ENCODE peak calls at places on chromosomes 5 and 9, in four cellular contexts. X is HFF-Myc, Q is GM10248, M is kidney. B is an unnamed sample.
A peak's percentile ranks its signal among the peaks of the same experiment; 100 is the strongest.

GRCh38 chr5:1196562-1196961 is 4.8 kb upstream of the SLC6A19 start:
- DNase-seq in X (no peak), Q (no peak), M (no peak), B (no peak)

GRCh38 chr9:130940693-130941576 is 1.9 kb upstream of the FIBCD1 start:
- DNase-seq in X (no peak), Q (peak; percentile 86), M (peak; percentile 92), B (no peak)

GRCh38 chr9:131270171-131271015 is 5.9 kb downstream of the FAM78A start:
- DNase-seq in X (no peak), Q (peak; percentile 68), M (peak; percentile 45), B (no peak)

GRCh38 chr5:135832941-135833340 is 1.5 kb upstream of the SLC25A48 start:
- DNase-seq in X (no peak), Q (no peak), M (no peak), B (no peak)

GRCh38 chr5:9898319-9898718 is 268.2 kb upstream of the TAS2R1 start:
- DNase-seq in X (no peak), Q (no peak), M (no peak), B (peak; percentile 16)

GRCh38 chr9:81032831-81033230 is 656.5 kb downstream of the TLE1 start:
- DNase-seq in X (no peak), Q (no peak), M (no peak), B (no peak)

GRCh38 chr9:35661756-35662350 is 3.1 kb downstream of the ARHGEF39 start:
- DNase-seq in X (no peak), Q (no peak), M (no peak), B (no peak)

GRCh38 chr9:33623658-33624586 is 99.9 kb downstream of the ANKRD18B start:
- DNase-seq in X (peak; percentile 73), Q (peak; percentile 85), M (no peak), B (peak; percentile 32)

GRCh38 chr9:95497772-95498171 is 19.0 kb downstream of the PTCH1 start:
- DNase-seq in X (no peak), Q (no peak), M (no peak), B (peak; percentile 90)

GRCh38 chr5:144335561-144335960 is 164.9 kb downstream of the KCTD16 start:
- DNase-seq in X (no peak), Q (no peak), M (no peak), B (no peak)

GRCh38 chr9:10612649-10613398 is at the start of gene PTPRD:
- DNase-seq in X (no peak), Q (peak; percentile 47), M (peak; percentile 73), B (no peak)
- TF ChIP-seq CTCF in X (no peak), Q (no peak), M (peak; percentile 15), B (no peak)

DNA sequence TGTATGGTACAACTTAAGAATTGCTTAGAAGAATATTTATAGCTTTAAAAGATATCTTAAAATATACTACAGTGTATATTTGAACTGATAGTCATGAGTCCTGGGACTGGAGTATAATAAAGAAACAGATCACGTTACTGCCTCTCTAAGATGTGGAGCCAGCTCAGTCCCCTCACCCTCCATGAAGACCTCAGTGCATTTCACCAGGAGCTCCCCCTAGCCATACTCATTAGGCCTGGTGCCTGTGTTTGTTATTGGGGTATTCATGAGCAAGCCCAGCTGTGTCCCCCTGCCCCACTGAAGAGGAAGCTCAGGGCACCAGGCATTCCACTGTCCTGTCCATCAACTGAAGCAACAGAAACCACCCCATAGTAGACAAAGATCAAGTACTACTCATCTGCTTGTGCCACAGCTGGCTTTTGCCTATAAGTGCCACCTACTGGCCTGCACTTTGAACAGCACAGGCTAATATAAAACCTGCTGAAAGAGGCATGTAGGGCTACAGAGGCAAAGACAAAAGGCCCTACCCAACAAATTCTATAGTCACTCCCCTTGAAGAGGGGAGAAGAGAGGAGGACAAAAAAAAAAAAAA is 850.2 kb upstream of the NUDT12 start:
- DNase-seq in X (no peak), Q (peak; percentile 10), M (no peak), B (no peak)
- TF ChIP-seq CTCF in X (peak; percentile 42), Q (peak; percentile 74), M (peak; percentile 35), B (peak; percentile 41)

GRCh38 chr9:37264539-37264938 is 144.2 kb downstream of the ZCCHC7 start:
- DNase-seq in X (no peak), Q (no peak), M (no peak), B (no peak)

GRCh38 chr9:37259906-37260305 is 139.5 kb downstream of the ZCCHC7 start:
- DNase-seq in X (no peak), Q (no peak), M (peak; percentile 41), B (no peak)

GRCh38 chr9:37266630-37267029 is 146.3 kb downstream of the ZCCHC7 start:
- DNase-seq in X (no peak), Q (no peak), M (no peak), B (no peak)

DNA sequence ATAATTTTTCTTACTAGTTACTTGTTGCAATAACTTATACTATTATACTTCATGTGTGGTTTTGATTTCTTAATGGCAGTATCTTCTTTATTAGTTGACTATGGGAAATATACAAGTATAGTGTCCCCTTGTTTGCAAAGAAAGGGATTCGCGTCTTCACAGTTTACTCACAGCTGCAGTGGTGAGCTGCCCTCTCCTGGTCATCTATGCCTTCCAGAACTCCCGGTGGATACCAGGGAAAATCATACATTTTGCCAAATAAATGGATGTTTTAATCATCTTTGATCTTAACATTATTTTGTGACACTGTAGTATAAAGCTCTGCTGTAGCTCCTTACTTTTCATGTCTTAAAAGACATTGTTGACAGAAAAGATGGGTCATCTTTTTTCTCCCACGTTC is 142.0 kb downstream of the ZCCHC7 start:
- DNase-seq in X (no peak), Q (no peak), M (no peak), B (no peak)
- TF ChIP-seq CTCF in X (peak; percentile 56), Q (peak; percentile 12), M (peak; percentile 39), B (peak; percentile 45)

DNA sequence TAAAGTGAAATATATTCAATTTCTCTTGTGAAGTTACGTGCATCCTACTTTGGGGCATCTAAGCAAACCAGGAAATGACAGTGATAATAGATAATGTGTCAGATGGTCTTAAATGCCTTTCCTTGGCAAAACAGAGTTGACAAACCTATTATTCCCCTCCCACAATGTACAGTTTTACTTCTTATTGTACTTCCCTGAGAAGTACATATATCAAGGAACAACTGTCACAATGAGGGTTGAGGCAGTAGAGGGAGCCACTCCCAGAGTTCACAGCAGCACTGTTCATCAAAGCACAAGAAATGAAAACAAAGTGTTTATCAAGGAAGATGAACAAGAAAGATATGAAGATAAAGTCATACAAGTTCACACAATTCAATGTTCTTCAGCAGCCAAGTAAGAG is 41.1 kb downstream of the ELAVL2 start:
- DNase-seq in X (no peak), Q (no peak), M (no peak), B (no peak)
- TF ChIP-seq CTCF in X (no peak), Q (no peak), M (no peak), B (no peak)

DNA sequence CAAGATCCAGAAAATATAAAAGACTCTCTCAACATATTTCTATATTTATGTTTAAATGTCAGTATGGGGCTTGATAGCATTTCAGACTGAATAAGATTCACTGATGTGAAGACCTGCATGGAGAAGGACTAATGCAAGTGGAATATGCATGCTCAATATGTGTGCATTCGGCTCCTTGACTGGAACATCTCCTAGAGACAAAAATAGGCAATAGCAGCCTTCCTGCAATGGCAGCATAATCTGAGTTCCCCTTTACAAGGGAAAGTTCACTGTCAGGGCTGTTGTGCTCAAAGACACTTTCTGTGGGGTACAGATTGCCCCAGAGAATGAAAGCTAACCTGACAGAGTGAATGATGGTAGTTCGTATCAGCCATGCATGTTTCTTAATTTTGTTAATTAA is 42.4 kb downstream of the STARD4 start:
- DNase-seq in X (no peak), Q (no peak), M (no peak), B (no peak)
- TF ChIP-seq CTCF in X (no peak), Q (no peak), M (no peak), B (no peak)

GRCh38 chr5:87845734-87846133 is 422.9 kb downstream of the TMEM161B start:
- DNase-seq in X (no peak), Q (no peak), M (no peak), B (no peak)

GRCh38 chr5:87844866-87845265 is 423.8 kb downstream of the TMEM161B start:
- DNase-seq in X (no peak), Q (no peak), M (no peak), B (no peak)

DNA sequence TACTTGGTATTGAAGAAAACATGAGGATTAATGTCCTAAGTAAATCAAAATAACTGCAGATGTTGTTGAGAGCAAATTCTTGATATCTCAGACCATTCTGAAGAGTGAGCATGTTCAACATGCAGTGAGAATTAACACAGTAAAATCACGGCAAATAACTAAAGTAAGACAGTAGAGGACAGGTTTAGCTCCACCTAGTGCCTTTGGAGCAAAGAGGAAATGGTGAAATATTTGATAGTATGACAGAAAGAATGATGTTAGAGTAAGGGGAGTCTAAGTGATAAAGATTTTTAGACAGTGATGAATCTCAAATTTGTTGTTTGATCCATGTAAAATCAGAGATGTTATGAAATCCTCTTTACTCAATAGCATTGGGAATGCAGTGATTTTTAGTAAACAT is 424.2 kb downstream of the TMEM161B start:
- DNase-seq in X (no peak), Q (no peak), M (no peak), B (no peak)
- TF ChIP-seq CTCF in X (no peak), Q (no peak), M (no peak), B (no peak)

GRCh38 chr5:96601811-96602244 is 60.3 kb upstream of the CAST start:
- DNase-seq in X (peak; percentile 57), Q (peak; percentile 66), M (no peak), B (peak; percentile 43)
- TF ChIP-seq CTCF in X (peak; percentile 78), Q (peak; percentile 73), M (peak; percentile 81), B (peak; percentile 85)

DNA sequence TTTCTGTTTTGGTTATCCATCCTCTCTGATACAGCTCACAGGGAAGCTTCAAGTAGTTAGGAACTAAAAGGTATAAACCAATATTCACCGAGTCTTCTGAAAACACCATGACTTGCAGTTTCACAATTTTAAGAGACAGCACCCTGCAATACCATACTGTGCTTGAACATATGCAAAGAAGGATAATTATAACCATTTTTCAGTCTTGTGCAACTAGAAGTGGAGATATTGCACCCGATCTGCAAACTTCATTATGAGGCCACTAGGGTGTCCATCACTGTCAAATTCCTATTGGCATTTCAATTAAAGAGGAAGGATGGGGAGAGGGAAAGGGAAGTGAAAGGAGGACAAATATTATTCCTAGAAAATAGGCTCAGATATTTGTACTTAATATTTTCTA is 32.4 kb upstream of the CEP120 start:
- DNase-seq in X (no peak), Q (peak; percentile 15), M (no peak), B (no peak)
- TF ChIP-seq CTCF in X (no peak), Q (no peak), M (no peak), B (no peak)

GRCh38 chr5:62783374-62784057 is 204.9 kb downstream of the LRRC70 start:
- DNase-seq in X (no peak), Q (peak; percentile 30), M (no peak), B (no peak)

GRCh38 chr5:62779010-62779422 is 200.4 kb downstream of the LRRC70 start:
- DNase-seq in X (peak; percentile 44), Q (peak; percentile 62), M (no peak), B (peak; percentile 31)

GRCh38 chr5:62778327-62779009 is 199.8 kb downstream of the LRRC70 start:
- DNase-seq in X (no peak), Q (no peak), M (no peak), B (no peak)

GRCh38 chr5:62780230-62780629 is 201.6 kb downstream of the LRRC70 start:
- DNase-seq in X (no peak), Q (no peak), M (no peak), B (no peak)

DNA sequence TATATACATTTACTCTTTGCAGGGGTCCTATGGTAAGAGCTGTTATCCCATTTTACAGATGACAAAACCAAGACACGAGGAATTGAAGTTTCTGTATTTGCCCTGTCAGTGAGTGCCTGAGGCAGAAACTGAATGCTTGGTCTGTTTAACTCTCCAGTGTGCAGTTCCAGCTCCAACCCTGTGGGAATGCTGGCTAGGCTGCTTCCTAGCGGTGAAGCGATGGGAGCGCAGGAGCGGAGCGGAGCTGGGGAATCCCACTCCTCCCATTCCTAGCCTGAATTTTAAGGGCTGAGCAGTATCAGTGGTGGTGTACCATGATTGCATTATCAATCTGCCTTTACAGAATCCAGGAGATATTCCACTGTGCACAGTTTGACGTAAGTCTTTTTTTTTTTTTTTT is 202.3 kb downstream of the LRRC70 start:
- DNase-seq in X (no peak), Q (no peak), M (no peak), B (no peak)
- TF ChIP-seq CTCF in X (no peak), Q (no peak), M (no peak), B (no peak)

GRCh38 chr9:19232830-19233194 is 2.3 kb downstream of the DENND4C start:
- DNase-seq in X (no peak), Q (peak; percentile 42), M (no peak), B (peak; percentile 18)
- TF ChIP-seq CTCF in X (no peak), Q (no peak), M (no peak), B (no peak)